ENCODE peak calls at places on chromosomes 7 and 10, in five cellular contexts. One of them, this sample, is unnamed.

GRCh38 chr10:60820093-60820769 is 42.0 kb downstream of the CDK1 start:
- DNase-seq in sigmoid colon: no peak
- DNase-seq in neural progenitor cell: peak
- DNase-seq in fibroblast of pulmonary artery: peak
- DNase-seq in osteoblast: no peak
- DNase-seq in this sample: peak

GRCh38 chr7:68730871-68731403 is 867.3 kb upstream of the AUTS2 start:
- DNase-seq in sigmoid colon: no peak
- DNase-seq in neural progenitor cell: no peak
- DNase-seq in fibroblast of pulmonary artery: no peak
- DNase-seq in osteoblast: no peak
- DNase-seq in this sample: no peak

GRCh38 chr10:112243713-112244112 is 39.5 kb upstream of the TECTB start:
- DNase-seq in sigmoid colon: no peak
- DNase-seq in neural progenitor cell: no peak
- DNase-seq in fibroblast of pulmonary artery: no peak
- DNase-seq in osteoblast: no peak
- DNase-seq in this sample: no peak

GRCh38 chr7:146922777-146923176 is 806.2 kb downstream of the CNTNAP2 start:
- DNase-seq in sigmoid colon: no peak
- DNase-seq in neural progenitor cell: no peak
- DNase-seq in fibroblast of pulmonary artery: no peak
- DNase-seq in osteoblast: no peak
- DNase-seq in this sample: peak

GRCh38 chr7:108144931-108145330 is 14.8 kb upstream of the LAMB4 start:
- DNase-seq in sigmoid colon: no peak
- DNase-seq in neural progenitor cell: no peak
- DNase-seq in fibroblast of pulmonary artery: no peak
- DNase-seq in osteoblast: no peak
- DNase-seq in this sample: no peak

GRCh38 chr10:22230331-22230833 is 12.6 kb upstream of the EBLN1 start:
- DNase-seq in sigmoid colon: no peak
- DNase-seq in neural progenitor cell: peak
- DNase-seq in fibroblast of pulmonary artery: peak
- DNase-seq in osteoblast: peak
- DNase-seq in this sample: peak

GRCh38 chr7:102991540-102992214 is 78.9 kb downstream of the LRRC17 start:
- DNase-seq in sigmoid colon: no peak
- DNase-seq in neural progenitor cell: no peak
- DNase-seq in fibroblast of pulmonary artery: peak
- DNase-seq in osteoblast: peak
- DNase-seq in this sample: peak

GRCh38 chr10:133143546-133143945 is 16.5 kb upstream of the KNDC1 start:
- DNase-seq in sigmoid colon: no peak
- DNase-seq in neural progenitor cell: no peak
- DNase-seq in fibroblast of pulmonary artery: no peak
- DNase-seq in osteoblast: no peak
- DNase-seq in this sample: no peak

GRCh38 chr7:69564454-69565417 is 33.5 kb upstream of the AUTS2 start:
- DNase-seq in sigmoid colon: peak
- DNase-seq in neural progenitor cell: no peak
- DNase-seq in fibroblast of pulmonary artery: peak
- DNase-seq in osteoblast: peak
- DNase-seq in this sample: peak

GRCh38 chr7:121447191-121447920 is 51.2 kb upstream of the FAM3C start:
- DNase-seq in sigmoid colon: no peak
- DNase-seq in neural progenitor cell: no peak
- DNase-seq in fibroblast of pulmonary artery: no peak
- DNase-seq in osteoblast: no peak
- DNase-seq in this sample: no peak

GRCh38 chr7:123292227-123292626 is 92.5 kb upstream of the SLC13A1 start:
- DNase-seq in sigmoid colon: no peak
- DNase-seq in neural progenitor cell: no peak
- DNase-seq in fibroblast of pulmonary artery: no peak
- DNase-seq in osteoblast: no peak
- DNase-seq in this sample: no peak

GRCh38 chr7:45677311-45677900 is 103.2 kb downstream of the ADCY1 start:
- DNase-seq in sigmoid colon: no peak
- DNase-seq in neural progenitor cell: no peak
- DNase-seq in fibroblast of pulmonary artery: no peak
- DNase-seq in osteoblast: no peak
- DNase-seq in this sample: no peak

GRCh38 chr7:47040795-47041194 is 541.1 kb downstream of the TNS3 start:
- DNase-seq in sigmoid colon: no peak
- DNase-seq in neural progenitor cell: no peak
- DNase-seq in fibroblast of pulmonary artery: peak
- DNase-seq in osteoblast: no peak
- DNase-seq in this sample: no peak

GRCh38 chr10:13716161-13717071 is 129.7 kb downstream of the PRPF18 start:
- DNase-seq in sigmoid colon: no peak
- DNase-seq in neural progenitor cell: no peak
- DNase-seq in fibroblast of pulmonary artery: peak
- DNase-seq in osteoblast: peak
- DNase-seq in this sample: peak

GRCh38 chr10:25068152-25069058 is 52.0 kb downstream of the THNSL1 start:
- DNase-seq in sigmoid colon: no peak
- DNase-seq in neural progenitor cell: no peak
- DNase-seq in fibroblast of pulmonary artery: peak
- DNase-seq in osteoblast: peak
- DNase-seq in this sample: peak

GRCh38 chr10:52143338-52143737 is 170.7 kb upstream of the DKK1 start:
- DNase-seq in sigmoid colon: no peak
- DNase-seq in neural progenitor cell: no peak
- DNase-seq in fibroblast of pulmonary artery: no peak
- DNase-seq in osteoblast: no peak
- DNase-seq in this sample: no peak

GRCh38 chr10:62614389-62615157 is 189.9 kb upstream of the ADO start:
- DNase-seq in sigmoid colon: no peak
- DNase-seq in neural progenitor cell: no peak
- DNase-seq in fibroblast of pulmonary artery: no peak
- DNase-seq in osteoblast: peak
- DNase-seq in this sample: peak

GRCh38 chr10:75497997-75498797 is 66.8 kb downstream of the LRMDA start:
- DNase-seq in sigmoid colon: peak
- DNase-seq in neural progenitor cell: no peak
- DNase-seq in fibroblast of pulmonary artery: peak
- DNase-seq in osteoblast: no peak
- DNase-seq in this sample: no peak

GRCh38 chr10:100836891-100837290 is 75.9 kb upstream of the SLF2 start:
- DNase-seq in sigmoid colon: no peak
- DNase-seq in neural progenitor cell: peak
- DNase-seq in fibroblast of pulmonary artery: no peak
- DNase-seq in osteoblast: no peak
- DNase-seq in this sample: no peak

GRCh38 chr7:105306160-105306784 is 82.4 kb downstream of the SRPK2 start:
- DNase-seq in sigmoid colon: no peak
- DNase-seq in neural progenitor cell: no peak
- DNase-seq in fibroblast of pulmonary artery: peak
- DNase-seq in osteoblast: no peak
- DNase-seq in this sample: no peak

GRCh38 chr10:31399171-31399570 is 80.2 kb downstream of the ZEB1 start:
- DNase-seq in sigmoid colon: no peak
- DNase-seq in neural progenitor cell: no peak
- DNase-seq in fibroblast of pulmonary artery: no peak
- DNase-seq in osteoblast: no peak
- DNase-seq in this sample: no peak

GRCh38 chr10:73793456-73793855 is 8.1 kb downstream of the ZSWIM8 start:
- DNase-seq in sigmoid colon: no peak
- DNase-seq in neural progenitor cell: no peak
- DNase-seq in fibroblast of pulmonary artery: no peak
- DNase-seq in osteoblast: peak
- DNase-seq in this sample: no peak

GRCh38 chr7:64614812-64615211 is 51.1 kb upstream of the ZNF107 start:
- DNase-seq in sigmoid colon: no peak
- DNase-seq in neural progenitor cell: no peak
- DNase-seq in fibroblast of pulmonary artery: no peak
- DNase-seq in osteoblast: no peak
- DNase-seq in this sample: no peak

GRCh38 chr7:34281260-34281659 is 375.9 kb downstream of the BMPER start:
- DNase-seq in sigmoid colon: no peak
- DNase-seq in neural progenitor cell: no peak
- DNase-seq in fibroblast of pulmonary artery: no peak
- DNase-seq in osteoblast: no peak
- DNase-seq in this sample: no peak

GRCh38 chr7:101877882-101878591 is 60.6 kb downstream of the CUX1 start:
- DNase-seq in sigmoid colon: no peak
- DNase-seq in neural progenitor cell: no peak
- DNase-seq in fibroblast of pulmonary artery: no peak
- DNase-seq in osteoblast: no peak
- DNase-seq in this sample: no peak

DNA sequence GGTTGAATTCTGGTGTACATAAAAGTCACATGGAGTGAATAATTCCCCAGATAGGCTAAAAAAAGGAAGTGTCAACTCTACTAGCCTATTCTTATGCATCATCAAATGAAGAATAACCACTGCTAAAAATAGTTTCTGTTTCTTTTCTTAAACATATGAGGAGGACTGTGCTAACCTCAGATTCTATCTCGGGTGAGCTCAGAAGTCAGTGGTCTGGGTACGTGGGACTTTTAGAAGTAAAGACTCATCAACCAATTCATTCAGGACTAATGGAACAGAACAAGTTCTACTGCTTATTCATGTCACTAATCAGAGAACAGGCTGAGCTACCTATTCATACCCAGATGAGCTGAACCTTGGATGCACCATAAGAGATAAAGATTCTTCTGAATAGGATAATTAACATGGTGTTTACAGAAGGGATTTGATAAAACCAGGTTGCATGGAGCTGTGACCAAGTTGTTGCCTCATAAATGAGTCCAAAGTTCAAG is 9.5 kb upstream of the ASAH2 start:
- DNase-seq in sigmoid colon: no peak
- DNase-seq in neural progenitor cell: no peak
- DNase-seq in fibroblast of pulmonary artery: no peak
- DNase-seq in osteoblast: no peak
- DNase-seq in this sample: no peak
- H3K4me3 ChIP-seq in sigmoid colon: no peak
- H3K4me3 ChIP-seq in neural progenitor cell: no peak
- H3K4me3 ChIP-seq in fibroblast of pulmonary artery: no peak
- H3K4me3 ChIP-seq in osteoblast: no peak
- H3K4me3 ChIP-seq in this sample: no peak

DNA sequence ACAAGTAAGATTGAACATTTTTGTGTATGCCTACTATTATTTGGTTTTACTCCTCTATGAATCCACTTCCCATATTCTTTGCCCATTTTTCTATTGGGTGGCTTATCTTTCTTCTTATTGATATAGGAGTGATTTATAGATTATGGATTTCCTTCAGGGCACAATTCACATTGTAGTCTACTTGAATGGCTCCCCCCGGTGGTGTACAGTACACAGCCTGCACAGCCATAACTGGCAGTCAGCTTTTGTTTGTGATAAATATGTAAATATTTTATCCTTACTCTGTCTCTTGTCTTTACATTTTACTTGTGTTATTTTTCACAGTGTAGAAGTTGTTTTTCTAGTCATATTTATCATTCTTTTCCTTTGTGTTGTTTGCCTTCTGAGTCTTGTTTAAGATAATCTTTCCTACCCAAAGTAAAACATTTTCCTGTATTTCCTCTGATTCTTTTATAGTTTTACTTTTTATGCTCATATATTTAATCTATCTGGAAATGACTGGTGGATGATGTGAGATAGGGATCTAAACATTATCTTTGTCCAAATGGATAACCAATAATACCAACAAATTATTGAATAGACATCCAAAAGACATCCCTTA is 23.9 kb upstream of the CALD1 start:
- DNase-seq in sigmoid colon: no peak
- DNase-seq in neural progenitor cell: peak
- DNase-seq in fibroblast of pulmonary artery: peak
- DNase-seq in osteoblast: peak
- DNase-seq in this sample: peak
- TF ChIP-seq CTCF in sigmoid colon: no peak
- TF ChIP-seq CTCF in neural progenitor cell: peak
- TF ChIP-seq CTCF in fibroblast of pulmonary artery: peak
- TF ChIP-seq CTCF in osteoblast: peak
- TF ChIP-seq CTCF in this sample: peak

GRCh38 chr7:35349001-35349400 is 95.1 kb upstream of the TBX20 start:
- DNase-seq in sigmoid colon: no peak
- DNase-seq in neural progenitor cell: no peak
- DNase-seq in fibroblast of pulmonary artery: no peak
- DNase-seq in osteoblast: no peak
- DNase-seq in this sample: no peak
- H3K4me3 ChIP-seq in sigmoid colon: no peak
- H3K4me3 ChIP-seq in neural progenitor cell: no peak
- H3K4me3 ChIP-seq in fibroblast of pulmonary artery: no peak
- H3K4me3 ChIP-seq in osteoblast: no peak
- H3K4me3 ChIP-seq in this sample: no peak

GRCh38 chr10:96767611-96768010 is 47.3 kb upstream of the PIK3AP1 start:
- DNase-seq in sigmoid colon: no peak
- DNase-seq in neural progenitor cell: no peak
- DNase-seq in fibroblast of pulmonary artery: peak
- DNase-seq in osteoblast: no peak
- DNase-seq in this sample: no peak
- TF ChIP-seq CTCF in sigmoid colon: no peak
- TF ChIP-seq CTCF in neural progenitor cell: no peak
- TF ChIP-seq CTCF in fibroblast of pulmonary artery: no peak
- TF ChIP-seq CTCF in osteoblast: no peak
- TF ChIP-seq CTCF in this sample: no peak

This sample was measured in astrocyte of the spinal cord.